ENCODE peak calls at places on chromosomes 1 and 21, in seven cellular contexts. H is GM23338, A is transverse colon, J is heart left ventricle, O is HCT116, U is left lung, F is BE2C. M is an unnamed sample. For H3K27me3 and H3K4me1, the result is how much of the 10 kb centered on the place peaks cover.

GRCh38 chr1:190436615-190437014 is 41.0 kb downstream of the BRINP3 start:
- DNase-seq in H (no peak), A (no peak), J (no peak), O (peak), U (no peak), F (peak), M (no peak)

GRCh38 chr21:43902441-43902840 is 37.4 kb downstream of the AGPAT3 start:
- DNase-seq in H (no peak), A (no peak), J (no peak), O (no peak), U (no peak), F (no peak), M (peak)

GRCh38 chr1:224707849-224708725 is 92.0 kb downstream of the CNIH3 start:
- DNase-seq in H (no peak), A (no peak), J (no peak), O (no peak), U (no peak), F (no peak), M (peak)

GRCh38 chr1:21361506-21361905 is 71.2 kb upstream of the ECE1 start:
- DNase-seq in H (no peak), A (no peak), J (no peak), O (no peak), U (no peak), F (no peak), M (no peak)

GRCh38 chr1:181090653-181091126 is 2.2 kb downstream of the IER5 start:
- DNase-seq in H (no peak), A (peak), J (no peak), O (no peak), U (no peak), F (no peak), M (no peak)

GRCh38 chr1:8541961-8542521 is 224.1 kb downstream of the SLC45A1 start:
- DNase-seq in H (no peak), A (no peak), J (no peak), O (no peak), U (no peak), F (no peak), M (no peak)

GRCh38 chr21:41839387-41840000 is 39.6 kb downstream of the PRDM15 start:
- DNase-seq in H (no peak), A (no peak), J (no peak), O (no peak), U (peak), F (no peak), M (no peak)

GRCh38 chr21:45913416-45913765 is 68.2 kb upstream of the COL6A1 start:
- DNase-seq in H (no peak), A (no peak), J (no peak), O (no peak), U (peak), F (no peak), M (no peak)

GRCh38 chr1:160626560-160627342 is 20.1 kb downstream of the SLAMF1 start:
- DNase-seq in H (no peak), A (no peak), J (no peak), O (no peak), U (no peak), F (no peak), M (no peak)

GRCh38 chr1:207890136-207890738 is 20.7 kb downstream of the CD34 start:
- DNase-seq in H (no peak), A (peak), J (peak), O (no peak), U (no peak), F (no peak), M (peak)

GRCh38 chr1:200034262-200034557 is 6.7 kb downstream of the NR5A2 start:
- DNase-seq in H (peak), A (no peak), J (no peak), O (no peak), U (no peak), F (no peak), M (no peak)

GRCh38 chr1:200029035-200029623 is 1.6 kb downstream of the NR5A2 start:
- DNase-seq in H (peak), A (peak), J (no peak), O (peak), U (peak), F (no peak), M (no peak)

GRCh38 chr1:43439781-43440180 is 13.9 kb downstream of the HYI start:
- DNase-seq in H (no peak), A (peak), J (no peak), O (no peak), U (no peak), F (no peak), M (peak)

GRCh38 chr21:44582055-44582454 is 1.7 kb upstream of the KRTAP10-5 start:
- DNase-seq in H (no peak), A (no peak), J (no peak), O (no peak), U (no peak), F (no peak), M (no peak)

GRCh38 chr21:41923641-41924342 is 30.0 kb downstream of the C2CD2 start:
- DNase-seq in H (no peak), A (no peak), J (no peak), O (no peak), U (no peak), F (no peak), M (no peak)

GRCh38 chr1:155006601-155007101 is 4.0 kb downstream of the ZBTB7B start:
- DNase-seq in H (peak), A (peak), J (peak), O (no peak), U (no peak), F (no peak), M (no peak)

GRCh38 chr1:5419501-5419900 is 572.7 kb downstream of the NPHP4 start:
- DNase-seq in H (no peak), A (no peak), J (no peak), O (no peak), U (no peak), F (no peak), M (no peak)

GRCh38 chr1:210726621-210727020 is 397.9 kb downstream of the HHAT start:
- DNase-seq in H (peak), A (no peak), J (no peak), O (no peak), U (no peak), F (no peak), M (no peak)

GRCh38 chr1:23805025-23805424 is 4.5 kb upstream of the GALE start:
- DNase-seq in H (no peak), A (no peak), J (no peak), O (no peak), U (no peak), F (no peak), M (no peak)

GRCh38 chr1:200739499-200740290 is 1.0 kb downstream of the CAMSAP2 start:
- DNase-seq in H (peak), A (peak), J (peak), O (no peak), U (peak), F (no peak), M (no peak)

GRCh38 chr1:63366915-63367217 is 561 bp upstream of the ALG6 start:
- DNase-seq in H (no peak), A (no peak), J (no peak), O (no peak), U (no peak), F (no peak), M (no peak)

GRCh38 chr1:209900734-209901133 is 37.3 kb upstream of the SYT14 start:
- DNase-seq in H (no peak), A (no peak), J (no peak), O (no peak), U (no peak), F (no peak), M (no peak)

GRCh38 chr1:37922767-37923550 is 23.9 kb downstream of the INPP5B start:
- DNase-seq in H (no peak), A (no peak), J (no peak), O (no peak), U (no peak), F (no peak), M (no peak)

GRCh38 chr21:30831194-30831765 is 1.7 kb upstream of the KRTAP7-1 start:
- DNase-seq in H (peak), A (no peak), J (no peak), O (peak), U (no peak), F (peak), M (no peak)

GRCh38 chr1:24409535-24409934 is 4.0 kb downstream of the STPG1 start:
- DNase-seq in H (no peak), A (no peak), J (no peak), O (no peak), U (no peak), F (no peak), M (no peak)

GRCh38 chr1:173190101-173190895 is 16.8 kb downstream of the TNFSF4 start:
- DNase-seq in H (no peak), A (peak), J (peak), O (peak), U (peak), F (peak), M (peak)

GRCh38 chr1:77234096-77234495 is 14.9 kb upstream of the PIGK start:
- DNase-seq in H (peak), A (no peak), J (no peak), O (no peak), U (no peak), F (no peak), M (no peak)

GRCh38 chr21:45418301-45419071 is 13.5 kb downstream of the COL18A1 start:
- DNase-seq in H (no peak), A (no peak), J (peak), O (no peak), U (peak), F (no peak), M (no peak)

GRCh38 chr1:64309468-64309867 is 106.0 kb downstream of the UBE2U start:
- DNase-seq in H (no peak), A (no peak), J (no peak), O (no peak), U (no peak), F (no peak), M (no peak)

GRCh38 chr1:14888374-14888773 is 265.2 kb upstream of the TMEM51 start:
- DNase-seq in H (no peak), A (no peak), J (no peak), O (no peak), U (no peak), F (no peak), M (no peak)

GRCh38 chr1:172642970-172643369 is 15.9 kb upstream of the FASLG start:
- DNase-seq in H (no peak), A (no peak), J (no peak), O (no peak), U (no peak), F (no peak), M (no peak)

GRCh38 chr1:7447736-7448135 is 323.4 kb upstream of the VAMP3 start:
- DNase-seq in H (no peak), A (no peak), J (no peak), O (no peak), U (no peak), F (no peak), M (no peak)

GRCh38 chr1:96746440-96747223 is 25.0 kb downstream of the PTBP2 start:
- DNase-seq in H (peak), A (no peak), J (no peak), O (no peak), U (no peak), F (no peak), M (no peak)

GRCh38 chr1:159015440-159015909 is 5.8 kb downstream of the IFI16 start:
- DNase-seq in H (no peak), A (peak), J (peak), O (no peak), U (no peak), F (no peak), M (peak)

GRCh38 chr1:162552684-162553252 is 8.8 kb upstream of the UAP1 start:
- DNase-seq in H (no peak), A (no peak), J (no peak), O (no peak), U (no peak), F (no peak), M (no peak)

GRCh38 chr21:30463713-30464112 is 16.5 kb downstream of the KRTAP19-1 start:
- DNase-seq in H (peak), A (no peak), J (no peak), O (no peak), U (no peak), F (no peak), M (no peak)

GRCh38 chr1:118504231-118504644 is 319.2 kb upstream of the SPAG17 start:
- DNase-seq in H (peak), A (no peak), J (no peak), O (no peak), U (no peak), F (no peak), M (no peak)

GRCh38 chr1:18778437-18778836 is 81.0 kb downstream of the TAS1R2 start:
- DNase-seq in H (no peak), A (no peak), J (no peak), O (no peak), U (no peak), F (no peak), M (no peak)

GRCh38 chr1:213987876-213988638 is at the start of gene PROX1:
- DNase-seq in H (peak), A (peak), J (peak), O (no peak), U (peak), F (peak), M (peak)
- H3K27me3 ChIP-seq in H (half or more), A (half or more), J (under half), O (under half), U (half or more), F (under half), M (under half)

GRCh38 chr1:151009674-151010345 is 1.6 kb downstream of the PRUNE1 start:
- DNase-seq in H (no peak), A (no peak), J (no peak), O (no peak), U (no peak), F (no peak), M (no peak)
- H3K4me1 ChIP-seq in H (under half), A (half or more), J (under half), O (under half), U (under half), F (under half), M (under half)

GRCh38 chr1:228903573-228904122 is 168.4 kb downstream of the RHOU start:
- DNase-seq in H (no peak), A (no peak), J (no peak), O (no peak), U (no peak), F (peak), M (no peak)
- H3K27me3 ChIP-seq in H (under half), A (under half), J (under half), O (under half), U (under half), F (under half), M (under half)

GRCh38 chr1:114025609-114026401 is 46.5 kb downstream of the OLFML3 start:
- DNase-seq in H (no peak), A (no peak), J (no peak), O (no peak), U (no peak), F (no peak), M (no peak)
- H3K4me1 ChIP-seq in H (under half), A (under half), J (under half), O (under half), U (under half), F (under half), M (under half)

GRCh38 chr1:47514229-47514628 is 76.4 kb downstream of the FOXD2 start:
- DNase-seq in H (no peak), A (no peak), J (no peak), O (no peak), U (no peak), F (no peak), M (no peak)
- H3K27me3 ChIP-seq in H (under half), A (under half), J (half or more), O (under half), U (under half), F (under half), M (under half)

DNA sequence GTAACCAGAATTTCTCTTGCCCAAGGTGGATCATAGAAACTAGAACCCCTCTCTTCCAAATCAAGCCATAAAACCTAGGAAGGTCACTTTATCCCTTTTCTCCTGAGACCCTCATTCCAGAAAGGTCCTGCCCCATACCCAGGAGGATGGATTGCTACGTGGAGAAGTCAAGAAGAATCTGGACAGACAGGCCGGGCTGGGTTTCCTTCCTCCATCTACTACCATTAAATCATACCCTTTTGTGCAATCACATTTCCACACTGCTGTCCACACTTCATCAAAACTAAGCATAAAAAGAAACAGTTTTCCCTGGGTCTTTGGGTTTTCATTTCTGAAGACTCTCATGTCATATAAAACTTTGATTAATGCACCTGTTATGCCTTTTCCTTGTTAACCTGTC is 65.4 kb downstream of the C21orf91 start:
- DNase-seq in H (no peak), A (no peak), J (no peak), O (no peak), U (no peak), F (no peak), M (no peak)
- H3K4me1 ChIP-seq in H (under half), A (under half), J (under half), O (under half), U (under half), F (under half), M (under half)